ENCODE peak calls at places on chromosomes 12 and 14, in ten cellular contexts. One of them, this sample, is unnamed.

GRCh38 chr14:35368583-35368982 is 36.0 kb downstream of the NFKBIA start:
- DNase-seq in fibroblast of lung: no peak
- DNase-seq in spleen: no peak
- DNase-seq in tibial artery: no peak
- DNase-seq in heart left ventricle: no peak
- DNase-seq in HCT116: no peak
- DNase-seq in A549: no peak
- DNase-seq in PC-9: no peak
- DNase-seq in BE2C: no peak
- DNase-seq in choroid plexus epithelial cell: no peak
- DNase-seq in this sample: no peak

GRCh38 chr14:34052658-34053014 is 101.8 kb upstream of the EGLN3 start:
- DNase-seq in fibroblast of lung: peak
- DNase-seq in spleen: no peak
- DNase-seq in tibial artery: peak
- DNase-seq in heart left ventricle: no peak
- DNase-seq in HCT116: peak
- DNase-seq in A549: no peak
- DNase-seq in PC-9: peak
- DNase-seq in BE2C: no peak
- DNase-seq in choroid plexus epithelial cell: peak
- DNase-seq in this sample: no peak

GRCh38 chr12:26195250-26195640 is at the start of gene SSPN:
- DNase-seq in fibroblast of lung: peak
- DNase-seq in spleen: peak
- DNase-seq in tibial artery: peak
- DNase-seq in heart left ventricle: peak
- DNase-seq in HCT116: no peak
- DNase-seq in A549: no peak
- DNase-seq in PC-9: no peak
- DNase-seq in BE2C: peak
- DNase-seq in choroid plexus epithelial cell: peak
- DNase-seq in this sample: no peak

GRCh38 chr12:88529531-88530488 is 50.5 kb downstream of the KITLG start:
- DNase-seq in fibroblast of lung: no peak
- DNase-seq in spleen: no peak
- DNase-seq in tibial artery: no peak
- DNase-seq in heart left ventricle: no peak
- DNase-seq in HCT116: no peak
- DNase-seq in A549: no peak
- DNase-seq in PC-9: no peak
- DNase-seq in BE2C: no peak
- DNase-seq in choroid plexus epithelial cell: no peak
- DNase-seq in this sample: no peak

GRCh38 chr14:94113908-94114588 is 3.5 kb downstream of the IFI27 start:
- DNase-seq in fibroblast of lung: peak
- DNase-seq in spleen: no peak
- DNase-seq in tibial artery: no peak
- DNase-seq in heart left ventricle: no peak
- DNase-seq in HCT116: no peak
- DNase-seq in A549: no peak
- DNase-seq in PC-9: no peak
- DNase-seq in BE2C: no peak
- DNase-seq in choroid plexus epithelial cell: no peak
- DNase-seq in this sample: peak

GRCh38 chr12:106415134-106415533 is 57.6 kb downstream of the POLR3B start:
- DNase-seq in fibroblast of lung: no peak
- DNase-seq in spleen: no peak
- DNase-seq in tibial artery: no peak
- DNase-seq in heart left ventricle: no peak
- DNase-seq in HCT116: no peak
- DNase-seq in A549: no peak
- DNase-seq in PC-9: peak
- DNase-seq in BE2C: no peak
- DNase-seq in choroid plexus epithelial cell: peak
- DNase-seq in this sample: no peak

GRCh38 chr12:113822986-113823385 is 143.1 kb downstream of the RBM19 start:
- DNase-seq in fibroblast of lung: no peak
- DNase-seq in spleen: no peak
- DNase-seq in tibial artery: no peak
- DNase-seq in heart left ventricle: no peak
- DNase-seq in HCT116: no peak
- DNase-seq in A549: no peak
- DNase-seq in PC-9: no peak
- DNase-seq in BE2C: peak
- DNase-seq in choroid plexus epithelial cell: no peak
- DNase-seq in this sample: no peak

GRCh38 chr12:47755655-47756562 is 2.8 kb downstream of the RAPGEF3 start:
- DNase-seq in fibroblast of lung: no peak
- DNase-seq in spleen: peak
- DNase-seq in tibial artery: no peak
- DNase-seq in heart left ventricle: no peak
- DNase-seq in HCT116: no peak
- DNase-seq in A549: no peak
- DNase-seq in PC-9: no peak
- DNase-seq in BE2C: no peak
- DNase-seq in choroid plexus epithelial cell: no peak
- DNase-seq in this sample: no peak

GRCh38 chr12:82182601-82183000 is 175.6 kb downstream of the CCDC59 start:
- DNase-seq in fibroblast of lung: no peak
- DNase-seq in spleen: no peak
- DNase-seq in tibial artery: no peak
- DNase-seq in heart left ventricle: no peak
- DNase-seq in HCT116: no peak
- DNase-seq in A549: no peak
- DNase-seq in PC-9: no peak
- DNase-seq in BE2C: no peak
- DNase-seq in choroid plexus epithelial cell: peak
- DNase-seq in this sample: no peak

DNA sequence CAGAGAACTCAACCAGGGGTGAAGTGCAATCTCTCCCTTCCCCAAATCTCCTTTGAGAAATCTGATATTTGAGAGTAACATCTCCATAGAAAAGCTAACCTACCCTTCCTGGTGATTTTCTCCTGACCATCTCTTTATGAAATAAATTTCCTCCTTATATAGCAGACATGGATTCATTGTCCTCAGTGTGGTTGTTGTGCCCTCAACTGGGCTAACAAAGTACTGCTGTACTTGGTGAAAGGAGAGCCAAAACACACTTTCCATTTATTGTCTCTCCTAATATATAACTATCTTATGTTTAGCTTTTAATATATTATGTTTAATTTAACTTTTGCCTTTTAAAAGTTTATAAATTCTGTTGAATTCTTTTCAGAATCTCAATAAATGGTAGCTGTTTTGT is 65.1 kb upstream of the SLCO1B1 start:
- DNase-seq in fibroblast of lung: no peak
- DNase-seq in spleen: no peak
- DNase-seq in tibial artery: no peak
- DNase-seq in heart left ventricle: no peak
- DNase-seq in HCT116: peak
- DNase-seq in A549: no peak
- DNase-seq in PC-9: no peak
- DNase-seq in BE2C: no peak
- DNase-seq in choroid plexus epithelial cell: peak
- DNase-seq in this sample: no peak
- TF ChIP-seq CTCF in fibroblast of lung: no peak
- TF ChIP-seq CTCF in spleen: no peak
- TF ChIP-seq CTCF in tibial artery: peak
- TF ChIP-seq CTCF in heart left ventricle: peak
- TF ChIP-seq CTCF in HCT116: peak
- TF ChIP-seq CTCF in A549: peak
- TF ChIP-seq CTCF in PC-9: peak
- TF ChIP-seq CTCF in BE2C: peak
- TF ChIP-seq CTCF in choroid plexus epithelial cell: peak
- TF ChIP-seq CTCF in this sample: peak

GRCh38 chr12:75289678-75290200 is 40.4 kb downstream of the CAPS2 start:
- DNase-seq in fibroblast of lung: peak
- DNase-seq in spleen: no peak
- DNase-seq in tibial artery: no peak
- DNase-seq in heart left ventricle: no peak
- DNase-seq in HCT116: peak
- DNase-seq in A549: no peak
- DNase-seq in PC-9: no peak
- DNase-seq in BE2C: no peak
- DNase-seq in choroid plexus epithelial cell: peak
- DNase-seq in this sample: no peak
- TF ChIP-seq CTCF in fibroblast of lung: peak
- TF ChIP-seq CTCF in spleen: no peak
- TF ChIP-seq CTCF in tibial artery: no peak
- TF ChIP-seq CTCF in heart left ventricle: peak
- TF ChIP-seq CTCF in HCT116: peak
- TF ChIP-seq CTCF in A549: peak
- TF ChIP-seq CTCF in PC-9: peak
- TF ChIP-seq CTCF in BE2C: no peak
- TF ChIP-seq CTCF in choroid plexus epithelial cell: peak
- TF ChIP-seq CTCF in this sample: no peak

GRCh38 chr14:81986005-81986404 is 452.4 kb upstream of the SEL1L start:
- DNase-seq in fibroblast of lung: no peak
- DNase-seq in spleen: no peak
- DNase-seq in tibial artery: no peak
- DNase-seq in heart left ventricle: no peak
- DNase-seq in HCT116: no peak
- DNase-seq in A549: no peak
- DNase-seq in PC-9: no peak
- DNase-seq in BE2C: no peak
- DNase-seq in choroid plexus epithelial cell: no peak
- DNase-seq in this sample: no peak

GRCh38 chr14:81990312-81990761 is 456.7 kb upstream of the SEL1L start:
- DNase-seq in fibroblast of lung: peak
- DNase-seq in spleen: no peak
- DNase-seq in tibial artery: no peak
- DNase-seq in heart left ventricle: peak
- DNase-seq in HCT116: peak
- DNase-seq in A549: peak
- DNase-seq in PC-9: no peak
- DNase-seq in BE2C: peak
- DNase-seq in choroid plexus epithelial cell: peak
- DNase-seq in this sample: peak

DNA sequence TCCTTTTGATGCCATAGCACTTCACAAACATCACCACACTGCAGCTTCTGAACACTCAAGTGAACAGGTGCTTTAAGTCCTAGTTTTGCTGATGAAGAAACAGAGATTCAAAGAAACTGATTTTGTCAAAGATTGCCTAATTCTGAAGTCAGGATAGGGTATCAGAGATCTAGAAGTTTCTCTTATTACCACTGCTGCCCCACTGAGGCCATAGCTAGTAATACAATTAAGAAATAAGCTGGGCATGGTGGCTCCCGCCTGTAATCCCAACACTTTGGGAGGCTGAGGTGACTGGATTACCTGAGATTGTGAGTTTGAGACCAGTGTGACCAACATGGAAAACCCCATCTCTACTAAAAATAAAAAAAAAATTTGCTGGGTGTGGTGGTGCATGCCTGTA is 458.3 kb upstream of the SEL1L start:
- DNase-seq in fibroblast of lung: no peak
- DNase-seq in spleen: no peak
- DNase-seq in tibial artery: no peak
- DNase-seq in heart left ventricle: no peak
- DNase-seq in HCT116: no peak
- DNase-seq in A549: no peak
- DNase-seq in PC-9: no peak
- DNase-seq in BE2C: no peak
- DNase-seq in choroid plexus epithelial cell: peak
- DNase-seq in this sample: no peak
- TF ChIP-seq CTCF in fibroblast of lung: no peak
- TF ChIP-seq CTCF in spleen: no peak
- TF ChIP-seq CTCF in tibial artery: no peak
- TF ChIP-seq CTCF in heart left ventricle: peak
- TF ChIP-seq CTCF in HCT116: peak
- TF ChIP-seq CTCF in A549: no peak
- TF ChIP-seq CTCF in PC-9: no peak
- TF ChIP-seq CTCF in BE2C: peak
- TF ChIP-seq CTCF in choroid plexus epithelial cell: peak
- TF ChIP-seq CTCF in this sample: no peak

DNA sequence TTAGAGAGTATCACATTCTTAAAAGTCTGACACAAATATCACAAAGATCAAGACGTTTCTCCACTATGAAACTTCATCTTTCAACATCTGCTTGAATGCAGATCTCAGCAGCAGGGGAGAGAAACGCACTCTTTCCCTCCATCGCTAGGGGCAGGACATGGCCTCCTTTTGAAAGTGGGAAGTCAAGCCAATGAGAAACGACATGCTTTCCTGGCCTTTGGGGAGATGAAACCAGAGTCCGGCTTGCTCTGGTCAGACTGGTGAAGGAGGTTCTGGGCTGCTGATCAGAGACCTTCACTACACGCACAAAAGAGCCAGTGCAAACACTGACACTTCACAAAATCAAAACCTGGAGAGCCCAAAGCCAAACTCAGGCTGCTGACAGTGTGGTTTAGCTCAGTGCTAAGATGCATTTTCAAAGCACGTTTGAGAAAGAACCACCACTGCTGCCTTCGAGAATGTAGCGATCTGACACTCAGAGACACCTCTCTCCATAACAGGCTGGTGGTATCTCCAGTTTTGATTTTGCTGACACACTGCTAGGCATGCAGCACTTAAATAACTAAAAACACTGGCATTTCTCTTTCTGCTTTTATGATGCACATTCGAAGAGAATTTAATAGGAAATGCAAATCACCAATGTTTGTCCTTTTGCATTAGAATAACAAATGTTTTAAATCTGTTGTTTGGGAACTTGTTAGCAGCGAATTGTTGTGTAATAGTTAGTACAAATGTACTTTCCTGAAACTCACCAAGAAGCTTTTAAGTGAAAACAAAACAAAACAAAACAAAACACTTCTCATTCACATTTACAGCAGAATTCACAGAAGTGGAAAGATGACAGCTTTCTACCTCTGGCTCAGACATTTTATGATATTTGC is 93.9 kb upstream of the OVCH1 start:
- DNase-seq in fibroblast of lung: peak
- DNase-seq in spleen: no peak
- DNase-seq in tibial artery: no peak
- DNase-seq in heart left ventricle: peak
- DNase-seq in HCT116: no peak
- DNase-seq in A549: no peak
- DNase-seq in PC-9: no peak
- DNase-seq in BE2C: no peak
- DNase-seq in choroid plexus epithelial cell: peak
- DNase-seq in this sample: no peak
- TF ChIP-seq CTCF in fibroblast of lung: peak
- TF ChIP-seq CTCF in spleen: no peak
- TF ChIP-seq CTCF in tibial artery: peak
- TF ChIP-seq CTCF in heart left ventricle: peak
- TF ChIP-seq CTCF in HCT116: no peak
- TF ChIP-seq CTCF in A549: no peak
- TF ChIP-seq CTCF in PC-9: no peak
- TF ChIP-seq CTCF in BE2C: no peak
- TF ChIP-seq CTCF in choroid plexus epithelial cell: peak
- TF ChIP-seq CTCF in this sample: peak

GRCh38 chr12:53071591-53072551 is 7.3 kb downstream of the SPRYD3 start:
- DNase-seq in fibroblast of lung: peak
- DNase-seq in spleen: no peak
- DNase-seq in tibial artery: peak
- DNase-seq in heart left ventricle: peak
- DNase-seq in HCT116: no peak
- DNase-seq in A549: no peak
- DNase-seq in PC-9: no peak
- DNase-seq in BE2C: no peak
- DNase-seq in choroid plexus epithelial cell: peak
- DNase-seq in this sample: no peak
- TF ChIP-seq CTCF in fibroblast of lung: peak
- TF ChIP-seq CTCF in spleen: no peak
- TF ChIP-seq CTCF in tibial artery: no peak
- TF ChIP-seq CTCF in heart left ventricle: peak
- TF ChIP-seq CTCF in HCT116: peak
- TF ChIP-seq CTCF in A549: no peak
- TF ChIP-seq CTCF in PC-9: no peak
- TF ChIP-seq CTCF in BE2C: peak
- TF ChIP-seq CTCF in choroid plexus epithelial cell: peak
- TF ChIP-seq CTCF in this sample: no peak